ENCODE peak calls at places on chromosomes 12 and 14, in five cellular contexts. K is adipocyte; H is tibial artery; M is CD8-positive, alpha-beta memory T cell; B is HFF-Myc. O is an unnamed sample.
A peak's percentile ranks its signal among the peaks of the same experiment; 100 is the strongest.

GRCh38 chr14:104590240-104590965 is 10.8 kb downstream of the C14orf180 start:
- DNase-seq in K (no peak), M (no peak), B (no peak), H (no peak), O (no peak)

GRCh38 chr12:4148418-4149056 is 125.0 kb upstream of the CCND2 start:
- DNase-seq in M (peak; percentile 35), H (peak; percentile 45), B (no peak), K (no peak), O (peak; percentile 39)

GRCh38 chr12:7588703-7589329 is 76.9 kb downstream of the APOBEC1 start:
- DNase-seq in H (peak; percentile 71), B (peak; percentile 30), K (peak; percentile 69), M (peak; percentile 4), O (peak; percentile 61)

GRCh38 chr14:65926935-65927700 is 514.6 kb downstream of the FUT8 start:
- DNase-seq in K (no peak), M (no peak), B (no peak), H (no peak), O (no peak)

GRCh38 chr12:9122166-9122609 is 6.5 kb upstream of the A2M start:
- DNase-seq in B (no peak), H (no peak), M (no peak), K (no peak), O (no peak)

GRCh38 chr14:28751467-28752058 is 15.0 kb upstream of the FOXG1 start:
- DNase-seq in B (peak; percentile 37), K (peak; percentile 78), H (no peak), M (no peak), O (peak; percentile 45)

GRCh38 chr12:90572778-90573177 is 382.2 kb downstream of the CCER1 start:
- DNase-seq in H (no peak), K (no peak), B (no peak), M (no peak), O (no peak)

GRCh38 chr12:110776410-110776809 is 33.7 kb upstream of the PPP1CC start:
- DNase-seq in K (no peak), H (no peak), M (no peak), B (no peak), O (no peak)

GRCh38 chr12:49767333-49767732 is 26.0 kb downstream of the TMBIM6 start:
- DNase-seq in B (no peak), M (no peak), K (no peak), H (no peak), O (peak; percentile 15)

GRCh38 chr12:16603265-16603915 is 2.6 kb downstream of the LMO3 start:
- DNase-seq in K (no peak), H (no peak), M (no peak), B (no peak), O (no peak)

GRCh38 chr12:100698518-100698917 is 96.1 kb upstream of the ANO4 start:
- DNase-seq in K (no peak), H (no peak), M (no peak), B (no peak), O (peak; percentile 56)

GRCh38 chr14:68795602-68796417 is 2.9 kb upstream of the ZFP36L1 start:
- DNase-seq in M (peak; percentile 66), K (peak; percentile 89), B (no peak), H (peak; percentile 82), O (peak; percentile 85)

GRCh38 chr14:71586131-71586893 is 345.9 kb upstream of the RGS6 start:
- DNase-seq in H (peak; percentile 39), M (no peak), B (no peak), K (peak; percentile 77), O (peak; percentile 16)

GRCh38 chr12:25784669-25785068 is 173.8 kb upstream of the RASSF8 start:
- DNase-seq in B (no peak), H (no peak), M (no peak), K (no peak), O (no peak)
- H3K4me3 ChIP-seq in B (no peak overlapping the region), H (no peak overlapping the region), M (no peak overlapping the region), K (no peak overlapping the region), O (no peak overlapping the region)

GRCh38 chr14:77243853-77244252 is 27.2 kb downstream of the NGB start:
- DNase-seq in M (no peak), K (no peak), B (no peak), H (no peak), O (no peak)
- H3K4me3 ChIP-seq in M (no peak overlapping the region), K (no peak overlapping the region), B (no peak overlapping the region), H (no peak overlapping the region), O (no peak overlapping the region)

DNA sequence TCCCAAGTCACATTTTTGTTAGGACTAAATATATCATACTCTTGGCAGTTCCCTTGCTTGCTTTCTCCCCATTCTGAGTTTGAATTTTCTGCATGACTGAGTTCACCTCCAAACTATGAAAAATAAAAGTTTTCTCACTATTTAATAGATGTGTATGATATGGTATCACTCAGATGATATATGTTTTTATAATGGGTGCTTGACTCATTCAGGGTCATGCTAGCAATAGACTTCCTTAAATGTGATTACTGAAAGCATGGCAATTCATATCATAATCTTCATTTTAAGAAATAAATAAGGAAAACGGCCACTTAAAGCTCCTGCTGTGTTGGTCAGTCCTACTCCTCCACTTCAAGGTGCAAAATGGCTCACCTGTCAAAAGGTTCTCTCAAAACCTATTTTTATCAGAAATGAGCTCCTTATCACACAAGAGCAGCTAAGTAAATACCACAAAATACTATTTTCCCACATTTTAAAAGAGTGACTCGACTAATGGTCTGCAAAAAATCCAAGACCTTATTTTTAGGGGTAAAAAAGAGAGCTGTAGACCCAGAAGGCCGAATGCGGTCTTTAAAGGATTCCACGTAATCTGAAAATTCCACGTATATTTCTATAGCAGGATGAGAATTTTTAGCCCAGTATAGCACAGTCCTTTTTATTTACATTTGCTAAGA is 3.9 kb downstream of the C14orf93 start:
- DNase-seq in M (no peak), H (no peak), K (no peak), B (no peak), O (no peak)
- H3K4me3 ChIP-seq in M (peak overlapping the region; percentile 68), H (peak overlapping the region; percentile 64), K (peak overlapping the region; percentile 93), B (peak overlapping the region; percentile 50), O (peak overlapping the region; percentile 63)

DNA sequence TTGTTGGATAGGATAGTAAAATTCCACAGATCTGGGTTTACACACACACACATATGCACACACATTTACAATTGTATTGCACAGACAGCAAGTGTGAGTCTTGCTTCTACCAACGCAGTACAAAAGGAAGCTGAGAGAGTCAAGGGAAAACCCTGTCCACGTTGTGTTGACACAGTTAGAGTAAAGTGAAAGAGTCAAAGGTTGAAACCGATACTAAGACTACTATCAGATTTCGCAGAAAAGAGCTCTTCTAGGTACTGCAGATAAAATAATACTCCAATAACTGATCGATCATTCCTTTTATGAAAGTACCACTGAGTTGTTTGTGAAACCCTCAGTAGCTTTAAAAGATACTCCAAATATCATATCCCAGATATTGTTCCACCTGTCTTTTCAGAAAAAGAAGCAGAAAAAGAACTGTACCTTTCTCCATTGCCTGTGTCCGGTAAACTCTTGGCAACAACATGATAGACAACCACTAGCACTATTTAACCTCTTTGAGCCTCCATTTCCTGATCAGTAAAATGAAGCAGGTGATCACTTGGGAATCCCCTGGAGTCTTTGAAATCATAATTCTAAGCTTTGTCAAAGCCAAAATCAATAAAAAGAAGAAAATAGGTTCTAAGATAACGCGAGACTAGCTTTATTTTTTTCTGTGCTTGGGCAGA is 224.6 kb upstream of the FOXN3 start:
- DNase-seq in M (no peak), H (no peak), K (no peak), B (no peak), O (no peak)
- H3K4me3 ChIP-seq in M (peak overlapping the region; percentile 24), H (no peak overlapping the region), K (no peak overlapping the region), B (no peak overlapping the region), O (no peak overlapping the region)

GRCh38 chr12:102992297-102992696 is 34.8 kb downstream of the ASCL1 start:
- DNase-seq in M (no peak), H (no peak), B (no peak), K (no peak), O (no peak)

GRCh38 chr12:102995372-102995771 is 37.9 kb downstream of the ASCL1 start:
- DNase-seq in M (no peak), H (no peak), B (no peak), K (no peak), O (no peak)

GRCh38 chr12:102993537-102993936 is 36.1 kb downstream of the ASCL1 start:
- DNase-seq in K (no peak), M (no peak), B (no peak), H (no peak), O (no peak)

GRCh38 chr12:102990419-102990818 is 32.9 kb downstream of the ASCL1 start:
- DNase-seq in B (no peak), K (no peak), H (no peak), M (no peak), O (no peak)

DNA sequence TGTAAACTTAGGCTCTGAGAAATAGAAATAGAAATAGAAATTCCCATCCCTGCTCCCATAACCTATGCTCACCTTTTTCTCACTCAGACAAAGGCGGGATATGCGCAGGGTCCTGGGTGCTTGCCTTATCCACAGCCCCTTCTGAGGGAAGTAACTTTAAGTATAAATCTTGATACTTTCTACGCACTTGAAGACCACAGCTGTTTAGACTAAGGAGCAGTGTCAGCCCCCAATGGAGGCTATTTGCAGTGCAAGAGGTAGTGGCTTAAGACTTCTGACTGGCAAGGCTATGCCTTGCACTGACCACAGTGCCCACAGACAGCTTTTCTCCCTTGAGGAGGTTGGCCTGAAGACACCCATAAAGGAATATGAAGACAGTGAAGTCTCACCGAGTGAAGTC is 35.2 kb downstream of the ASCL1 start:
- DNase-seq in K (no peak), B (no peak), M (no peak), H (no peak), O (no peak)
- H3K4me3 ChIP-seq in K (no peak overlapping the region), B (no peak overlapping the region), M (no peak overlapping the region), H (no peak overlapping the region), O (no peak overlapping the region)

O was measured in mammary epithelial cell.